ENCODE peak calls at places on chromosomes 4 and X, in five cellular contexts. One of them, this sample, is unnamed.

GRCh38 chrX:109774706-109775105 is 41.6 kb upstream of the ACSL4 start:
- DNase-seq in H1: no peak
- DNase-seq in HepG2: peak; percentile 79
- DNase-seq in K562: peak; percentile 46
- DNase-seq in GM12878: peak; percentile 50
- DNase-seq in this sample: no peak

GRCh38 chr4:147355849-147356248 is 125.0 kb upstream of the EDNRA start:
- DNase-seq in H1: no peak
- DNase-seq in HepG2: no peak
- DNase-seq in K562: no peak
- DNase-seq in GM12878: no peak
- DNase-seq in this sample: no peak

GRCh38 chr4:115418997-115419396 is 305.6 kb upstream of the NDST4 start:
- DNase-seq in H1: no peak
- DNase-seq in HepG2: no peak
- DNase-seq in K562: no peak
- DNase-seq in GM12878: no peak
- DNase-seq in this sample: no peak

GRCh38 chr4:107994894-107995293 is 5.2 kb downstream of the HADH start:
- DNase-seq in H1: no peak
- DNase-seq in HepG2: no peak
- DNase-seq in K562: peak; percentile 75
- DNase-seq in GM12878: no peak
- DNase-seq in this sample: no peak

GRCh38 chr4:25756503-25756902 is 100.9 kb downstream of the SLC34A2 start:
- DNase-seq in H1: no peak
- DNase-seq in HepG2: peak; percentile 36
- DNase-seq in K562: no peak
- DNase-seq in GM12878: no peak
- DNase-seq in this sample: no peak

GRCh38 chrX:100643943-100644587 is at the start of gene SRPX2:
- DNase-seq in H1: no peak
- DNase-seq in HepG2: no peak
- DNase-seq in K562: no peak
- DNase-seq in GM12878: no peak
- DNase-seq in this sample: peak; percentile 63

GRCh38 chrX:28880136-28880535 is 292.9 kb downstream of the IL1RAPL1 start:
- DNase-seq in H1: no peak
- DNase-seq in HepG2: no peak
- DNase-seq in K562: no peak
- DNase-seq in GM12878: no peak
- DNase-seq in this sample: no peak

GRCh38 chrX:133250184-133251080 is 32.3 kb upstream of the TFDP3 start:
- DNase-seq in H1: no peak
- DNase-seq in HepG2: peak; percentile 43
- DNase-seq in K562: no peak
- DNase-seq in GM12878: no peak
- DNase-seq in this sample: no peak

GRCh38 chr4:67871867-67872266 is 11.9 kb downstream of the TMPRSS11D start:
- DNase-seq in H1: no peak
- DNase-seq in HepG2: peak; percentile 24
- DNase-seq in K562: peak; percentile 20
- DNase-seq in GM12878: no peak
- DNase-seq in this sample: peak; percentile 37

GRCh38 chr4:183402771-183403170 is 41.7 kb upstream of the CDKN2AIP start:
- DNase-seq in H1: no peak
- DNase-seq in HepG2: no peak
- DNase-seq in K562: no peak
- DNase-seq in GM12878: no peak
- DNase-seq in this sample: no peak

GRCh38 chr4:87551361-87551760 is 22.2 kb upstream of the SPARCL1 start:
- DNase-seq in H1: no peak
- DNase-seq in HepG2: no peak
- DNase-seq in K562: no peak
- DNase-seq in GM12878: no peak
- DNase-seq in this sample: no peak

GRCh38 chrX:118637997-118638396 is 89.4 kb upstream of the IL13RA1 start:
- DNase-seq in H1: no peak
- DNase-seq in HepG2: peak; percentile 3
- DNase-seq in K562: no peak
- DNase-seq in GM12878: no peak
- DNase-seq in this sample: no peak

GRCh38 chr4:2809610-2810180 is 16.8 kb downstream of the SH3BP2 start:
- DNase-seq in H1: no peak
- DNase-seq in HepG2: no peak
- DNase-seq in K562: no peak
- DNase-seq in GM12878: no peak
- DNase-seq in this sample: no peak

GRCh38 chrX:5388087-5388486 is 840.6 kb downstream of the NLGN4X start:
- DNase-seq in H1: no peak
- DNase-seq in HepG2: no peak
- DNase-seq in K562: no peak
- DNase-seq in GM12878: no peak
- DNase-seq in this sample: no peak

GRCh38 chr4:152579107-152579764 is 43.3 kb upstream of the FBXW7 start:
- DNase-seq in H1: no peak
- DNase-seq in HepG2: no peak
- DNase-seq in K562: no peak
- DNase-seq in GM12878: no peak
- DNase-seq in this sample: no peak

GRCh38 chrX:120857240-120857639 is 18.4 kb downstream of the CT47B1 start:
- DNase-seq in H1: peak; percentile 40
- DNase-seq in HepG2: no peak
- DNase-seq in K562: no peak
- DNase-seq in GM12878: no peak
- DNase-seq in this sample: peak; percentile 7

GRCh38 chr4:61296115-61296514 is 96.0 kb downstream of the ADGRL3 start:
- DNase-seq in H1: no peak
- DNase-seq in HepG2: no peak
- DNase-seq in K562: no peak
- DNase-seq in GM12878: no peak
- DNase-seq in this sample: no peak

GRCh38 chr4:61299316-61299715 is 99.2 kb downstream of the ADGRL3 start:
- DNase-seq in H1: no peak
- DNase-seq in HepG2: no peak
- DNase-seq in K562: no peak
- DNase-seq in GM12878: no peak
- DNase-seq in this sample: no peak

GRCh38 chr4:61292322-61292721 is 92.2 kb downstream of the ADGRL3 start:
- DNase-seq in H1: no peak
- DNase-seq in HepG2: no peak
- DNase-seq in K562: no peak
- DNase-seq in GM12878: no peak
- DNase-seq in this sample: no peak

GRCh38 chr4:61298178-61298740 is 98.1 kb downstream of the ADGRL3 start:
- DNase-seq in H1: no peak
- DNase-seq in HepG2: no peak
- DNase-seq in K562: no peak
- DNase-seq in GM12878: no peak
- DNase-seq in this sample: no peak

GRCh38 chr4:61294001-61294400 is 93.9 kb downstream of the ADGRL3 start:
- DNase-seq in H1: no peak
- DNase-seq in HepG2: no peak
- DNase-seq in K562: no peak
- DNase-seq in GM12878: no peak
- DNase-seq in this sample: no peak
- TF ChIP-seq SIN3A in H1: no peak
- TF ChIP-seq SIN3A in HepG2: no peak
- TF ChIP-seq SIN3A in K562: no peak
- TF ChIP-seq SIN3A in GM12878: no peak
- TF ChIP-seq SIN3A in this sample: no peak

GRCh38 chrX:111386884-111387283 is 25.1 kb downstream of the DCX start:
- DNase-seq in H1: no peak
- DNase-seq in HepG2: no peak
- DNase-seq in K562: no peak
- DNase-seq in GM12878: no peak
- DNase-seq in this sample: no peak

GRCh38 chrX:111382277-111382676 is 29.7 kb downstream of the DCX start:
- DNase-seq in H1: no peak
- DNase-seq in HepG2: no peak
- DNase-seq in K562: no peak
- DNase-seq in GM12878: no peak
- DNase-seq in this sample: no peak

GRCh38 chrX:111387470-111387869 is 24.5 kb downstream of the DCX start:
- DNase-seq in H1: no peak
- DNase-seq in HepG2: no peak
- DNase-seq in K562: no peak
- DNase-seq in GM12878: no peak
- DNase-seq in this sample: no peak
- TF ChIP-seq CEBPB in H1: no peak
- TF ChIP-seq CEBPB in HepG2: no peak
- TF ChIP-seq CEBPB in K562: no peak
- TF ChIP-seq CEBPB in GM12878: no peak
- TF ChIP-seq CEBPB in this sample: no peak

GRCh38 chrX:37867509-37868153 is 20.3 kb upstream of the DYNLT3 start:
- DNase-seq in H1: no peak
- DNase-seq in HepG2: no peak
- DNase-seq in K562: no peak
- DNase-seq in GM12878: no peak
- DNase-seq in this sample: no peak
- TF ChIP-seq SIN3A in H1: no peak
- TF ChIP-seq SIN3A in HepG2: no peak
- TF ChIP-seq SIN3A in K562: no peak
- TF ChIP-seq SIN3A in GM12878: no peak
- TF ChIP-seq SIN3A in this sample: no peak

GRCh38 chr4:84751707-84752106 is 168.8 kb downstream of the CDS1 start:
- DNase-seq in H1: no peak
- DNase-seq in HepG2: no peak
- DNase-seq in K562: no peak
- DNase-seq in GM12878: no peak
- DNase-seq in this sample: no peak

GRCh38 chr4:84753318-84753972 is 170.5 kb downstream of the CDS1 start:
- DNase-seq in H1: no peak
- DNase-seq in HepG2: no peak
- DNase-seq in K562: no peak
- DNase-seq in GM12878: no peak
- DNase-seq in this sample: no peak

GRCh38 chr4:84750956-84751275 is 168.0 kb downstream of the CDS1 start:
- DNase-seq in H1: no peak
- DNase-seq in HepG2: no peak
- DNase-seq in K562: no peak
- DNase-seq in GM12878: no peak
- DNase-seq in this sample: no peak

DNA sequence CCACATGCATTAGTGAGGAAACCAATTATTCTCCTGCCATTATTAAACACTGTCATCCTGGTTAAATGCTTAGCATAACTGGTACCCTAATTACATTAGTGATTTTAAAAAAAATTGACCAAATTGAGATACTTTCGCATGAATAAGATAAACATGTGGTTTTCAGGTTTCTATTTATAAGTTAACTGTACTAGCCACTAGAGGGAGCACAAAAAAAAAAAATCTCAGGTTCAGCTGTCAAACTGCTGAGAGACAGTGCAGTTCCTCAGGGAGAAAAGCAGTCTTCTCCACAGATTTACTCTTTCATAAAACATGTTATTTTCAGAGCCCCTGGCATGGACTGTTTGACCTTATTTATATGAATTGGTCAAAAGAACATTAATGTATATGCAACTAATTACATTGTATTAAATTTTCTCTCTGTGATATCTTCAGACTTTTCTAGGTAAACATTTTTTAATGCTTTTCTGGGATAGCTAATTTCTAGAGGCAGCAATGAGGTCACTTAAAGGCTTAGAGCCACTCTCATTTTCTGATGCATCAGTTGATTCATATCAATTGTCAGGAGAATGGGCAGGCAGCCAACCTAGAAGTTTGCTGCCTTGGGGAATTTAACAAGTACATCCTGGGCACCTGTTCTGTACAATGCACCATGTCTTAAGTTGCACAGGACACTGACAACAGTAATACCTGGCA is 167.5 kb downstream of the CDS1 start:
- DNase-seq in H1: no peak
- DNase-seq in HepG2: peak; percentile 27
- DNase-seq in K562: peak; percentile 38
- DNase-seq in GM12878: no peak
- DNase-seq in this sample: peak; percentile 12
- TF ChIP-seq CEBPB in H1: no peak
- TF ChIP-seq CEBPB in HepG2: no peak
- TF ChIP-seq CEBPB in K562: no peak
- TF ChIP-seq CEBPB in GM12878: no peak
- TF ChIP-seq CEBPB in this sample: no peak

DNA sequence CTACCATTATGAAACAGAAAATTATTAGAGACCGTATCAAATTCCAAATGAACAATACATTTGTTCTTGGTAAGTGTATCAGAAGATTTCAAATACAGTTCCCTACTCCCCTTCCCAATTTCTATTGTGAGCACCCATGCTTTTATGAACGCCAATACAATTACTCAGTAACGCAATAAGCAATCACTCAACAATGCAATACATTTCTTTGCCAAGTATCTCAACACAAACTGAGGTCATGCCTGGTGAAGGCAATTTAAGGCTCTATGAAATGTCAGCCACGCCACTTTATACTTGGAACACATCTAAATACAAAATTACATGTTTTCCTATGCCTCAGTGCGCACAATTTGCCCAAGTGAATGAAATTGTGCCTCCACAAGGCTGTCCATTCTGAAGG is 712 bp downstream of the PNPLA4 start:
- DNase-seq in H1: no peak
- DNase-seq in HepG2: no peak
- DNase-seq in K562: no peak
- DNase-seq in GM12878: no peak
- DNase-seq in this sample: no peak
- TF ChIP-seq SIN3A in H1: no peak
- TF ChIP-seq SIN3A in HepG2: no peak
- TF ChIP-seq SIN3A in K562: no peak
- TF ChIP-seq SIN3A in GM12878: no peak
- TF ChIP-seq SIN3A in this sample: no peak

DNA sequence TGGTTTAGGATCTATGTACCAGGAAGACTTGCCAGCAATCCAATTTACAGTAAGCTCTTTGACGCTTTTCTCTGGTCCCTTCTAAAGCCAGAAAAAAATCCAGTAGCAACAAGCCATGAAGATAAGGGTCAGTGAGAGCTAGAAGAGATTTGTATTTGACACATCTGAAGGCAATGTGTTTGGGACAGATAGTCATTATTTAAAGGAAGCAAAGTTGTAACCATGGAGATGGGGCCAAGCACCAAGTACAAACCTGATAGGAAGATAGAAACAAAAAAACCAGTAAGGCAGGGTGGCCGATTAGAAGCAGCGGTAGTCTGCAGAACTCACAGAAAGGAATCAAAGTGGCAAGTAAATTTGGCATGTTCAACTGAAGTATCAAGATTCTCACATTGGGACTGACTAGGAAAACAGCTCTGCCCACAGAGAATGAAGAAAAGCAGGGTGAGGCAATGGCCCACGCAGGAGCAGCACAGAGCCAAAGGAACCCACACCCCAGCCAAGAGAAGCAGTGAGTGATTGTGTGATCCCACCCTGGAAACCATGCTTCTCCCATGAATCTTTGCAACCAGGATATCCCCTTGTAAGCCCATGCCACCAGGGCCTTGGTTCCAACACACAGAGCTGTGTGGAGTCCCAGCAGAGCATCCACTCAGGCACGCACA is 12.9 kb upstream of the C4orf54 start:
- DNase-seq in H1: no peak
- DNase-seq in HepG2: no peak
- DNase-seq in K562: peak; percentile 17
- DNase-seq in GM12878: no peak
- DNase-seq in this sample: no peak
- TF ChIP-seq CEBPB in H1: no peak
- TF ChIP-seq CEBPB in HepG2: no peak
- TF ChIP-seq CEBPB in K562: no peak
- TF ChIP-seq CEBPB in GM12878: no peak
- TF ChIP-seq CEBPB in this sample: no peak

GRCh38 chr4:181061787-181062186 is 1181.4 kb upstream of the TENM3 start:
- DNase-seq in H1: no peak
- DNase-seq in HepG2: no peak
- DNase-seq in K562: no peak
- DNase-seq in GM12878: no peak
- DNase-seq in this sample: no peak
- TF ChIP-seq SIN3A in H1: no peak
- TF ChIP-seq SIN3A in HepG2: no peak
- TF ChIP-seq SIN3A in K562: no peak
- TF ChIP-seq SIN3A in GM12878: no peak
- TF ChIP-seq SIN3A in this sample: no peak

This sample was measured in HCT116.